ENCODE peak calls at places on chromosome 18, in five cellular contexts. P is ascending aorta, X is fibroblast of villous mesenchyme, M is fibroblast of lung, D is WERI-Rb-1. O is an unnamed sample.
A peak's percentile ranks its signal among the peaks of the same experiment; 100 is the strongest.

GRCh38 chr18:26471027-26471426 is 77.3 kb downstream of the KCTD1 start:
- DNase-seq in P (no peak), X (peak; percentile 47), M (no peak), D (no peak), O (peak; percentile 13)

GRCh38 chr18:58315739-58316215 is 271.8 kb downstream of the NEDD4L start:
- DNase-seq in P (no peak), X (no peak), M (no peak), D (no peak), O (no peak)

GRCh38 chr18:48142353-48142752 is 211.9 kb upstream of the SMAD2 start:
- DNase-seq in P (no peak), X (no peak), M (no peak), D (no peak), O (no peak)

GRCh38 chr18:70421471-70421870 is 132.6 kb downstream of the SOCS6 start:
- DNase-seq in P (no peak), X (no peak), M (no peak), D (no peak), O (no peak)

GRCh38 chr18:74116628-74117554 is 30.7 kb downstream of the FBXO15 start:
- DNase-seq in P (no peak), X (peak; percentile 47), M (peak; percentile 58), D (no peak), O (peak; percentile 47)

GRCh38 chr18:79506191-79507075 is 110.7 kb downstream of the NFATC1 start:
- DNase-seq in P (no peak), X (peak; percentile 64), M (no peak), D (no peak), O (peak; percentile 86)

GRCh38 chr18:44107187-44107586 is 573.5 kb upstream of the SETBP1 start:
- DNase-seq in P (no peak), X (no peak), M (no peak), D (no peak), O (no peak)

GRCh38 chr18:902179-902718 is 2.4 kb upstream of the ADCYAP1 start:
- DNase-seq in P (no peak), X (peak; percentile 25), M (no peak), D (peak; percentile 25), O (peak; percentile 9)

GRCh38 chr18:79420033-79420745 is 24.5 kb downstream of the NFATC1 start:
- DNase-seq in P (no peak), X (no peak), M (no peak), D (peak; percentile 40), O (no peak)

GRCh38 chr18:49206717-49207116 is 253.7 kb downstream of the DYM start:
- DNase-seq in P (no peak), X (no peak), M (peak; percentile 12), D (no peak), O (peak; percentile 21)

GRCh38 chr18:46920067-46920466 is 2.7 kb downstream of the KATNAL2 start:
- DNase-seq in P (no peak), X (no peak), M (no peak), D (no peak), O (no peak)

GRCh38 chr18:58727776-58728500 is 56.7 kb downstream of the MALT1 start:
- DNase-seq in P (no peak), X (peak; percentile 30), M (peak; percentile 27), D (no peak), O (peak; percentile 7)

DNA sequence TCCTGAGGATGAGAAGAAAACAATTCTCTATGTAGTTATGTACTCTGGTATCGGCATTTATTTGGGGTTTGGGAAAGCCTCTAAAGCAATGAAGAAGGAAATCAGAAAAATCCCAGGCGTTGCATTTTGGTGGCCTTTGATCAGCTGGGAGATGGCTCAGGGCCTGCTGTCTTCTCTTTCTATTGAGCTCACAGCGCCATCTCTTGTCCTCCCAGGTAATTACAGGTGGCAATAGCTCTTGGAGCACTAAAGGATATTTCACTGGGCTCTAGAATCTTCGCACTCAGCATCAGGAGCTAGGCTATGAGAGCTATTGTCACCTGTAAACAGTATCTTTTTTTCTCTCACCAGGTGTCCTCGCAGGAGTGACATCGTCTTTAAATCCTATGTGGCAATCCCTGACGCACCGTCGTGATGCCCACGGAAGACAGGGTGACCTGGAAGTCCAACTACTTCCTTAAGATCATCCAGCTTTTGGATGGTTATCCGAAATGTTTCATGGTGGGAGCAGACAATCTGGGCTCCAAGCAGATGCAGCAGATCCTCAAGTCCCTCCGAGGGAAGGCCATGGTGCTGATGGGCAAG is 76.1 kb upstream of the PMAIP1 start:
- DNase-seq in P (no peak), X (peak; percentile 83), M (peak; percentile 88), D (peak; percentile 88), O (peak; percentile 82)
- TF ChIP-seq CTCF in P (peak; percentile 42), X (peak; percentile 92), M (peak; percentile 90), D (peak; percentile 83), O (peak; percentile 89)

GRCh38 chr18:2845175-2845574 is 1.6 kb upstream of the EMILIN2 start:
- DNase-seq in P (no peak), X (no peak), M (no peak), D (no peak), O (no peak)

GRCh38 chr18:2847341-2848144 is 737 bp downstream of the EMILIN2 start:
- DNase-seq in P (no peak), X (peak; percentile 58), M (peak; percentile 53), D (peak; percentile 31), O (peak; percentile 51)

GRCh38 chr18:2846638-2847340 is at the start of gene EMILIN2:
- DNase-seq in P (peak; percentile 52), X (peak; percentile 45), M (peak; percentile 56), D (no peak), O (peak; percentile 31)

GRCh38 chr18:2848145-2848878 is 1.5 kb downstream of the EMILIN2 start:
- DNase-seq in P (no peak), X (peak; percentile 21), M (peak; percentile 20), D (no peak), O (peak; percentile 13)

DNA sequence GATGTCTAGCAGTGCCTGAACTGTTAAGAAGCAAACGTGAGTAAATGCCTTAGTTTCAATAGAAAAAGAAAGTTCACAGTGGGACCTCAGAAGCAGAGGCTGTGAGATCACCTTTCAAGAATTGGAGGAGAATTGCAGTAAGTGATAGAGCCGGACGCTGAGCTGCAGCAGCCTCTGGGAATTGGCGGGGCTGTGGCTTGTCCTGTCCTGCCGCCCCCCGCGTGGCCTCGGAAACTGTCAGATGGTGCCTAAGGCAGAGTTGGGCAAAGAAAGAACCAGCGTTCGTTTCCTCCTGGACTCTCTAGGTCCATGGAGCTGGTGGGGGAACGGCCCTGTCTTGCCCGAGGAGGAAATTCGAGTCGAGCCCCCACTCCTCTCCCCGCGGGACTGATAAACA is 567 bp upstream of the EMILIN2 start:
- DNase-seq in P (no peak), X (peak; percentile 47), M (peak; percentile 40), D (no peak), O (peak; percentile 11)
- H3K4me3 ChIP-seq in P (peak overlapping the region; percentile 72), X (peak overlapping the region; percentile 63), M (peak overlapping the region; percentile 45), D (peak overlapping the region; percentile 40), O (peak overlapping the region; percentile 68)

DNA sequence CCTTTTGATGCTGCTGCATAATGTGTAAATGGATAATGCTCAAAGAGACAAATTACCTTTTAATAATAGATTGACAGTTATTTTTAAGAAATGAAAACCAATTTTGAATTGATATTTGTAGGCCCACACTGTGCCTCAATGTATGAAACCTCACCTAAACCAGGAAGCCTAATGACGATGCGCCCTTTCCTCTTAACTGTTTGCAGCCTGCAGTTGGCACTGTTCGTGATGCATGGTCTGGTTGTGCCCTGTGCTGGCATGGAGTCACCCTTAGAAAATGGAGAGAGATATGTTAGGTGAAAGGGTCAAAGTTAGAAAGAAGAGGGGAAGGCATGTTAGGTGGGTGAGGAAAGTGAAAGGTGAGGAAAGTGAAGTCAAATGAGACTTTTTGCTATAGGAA is 390.2 kb downstream of the PTPRM start:
- DNase-seq in P (no peak), X (no peak), M (no peak), D (no peak), O (no peak)
- TF ChIP-seq CTCF in P (no peak), X (no peak), M (no peak), D (no peak), O (no peak)

GRCh38 chr18:12599543-12599942 is 58.4 kb downstream of the SPIRE1 start:
- DNase-seq in P (no peak), X (no peak), M (no peak), D (no peak), O (no peak)
- H3K4me3 ChIP-seq in P (no peak overlapping the region), X (no peak overlapping the region), M (no peak overlapping the region), D (no peak overlapping the region), O (no peak overlapping the region)

DNA sequence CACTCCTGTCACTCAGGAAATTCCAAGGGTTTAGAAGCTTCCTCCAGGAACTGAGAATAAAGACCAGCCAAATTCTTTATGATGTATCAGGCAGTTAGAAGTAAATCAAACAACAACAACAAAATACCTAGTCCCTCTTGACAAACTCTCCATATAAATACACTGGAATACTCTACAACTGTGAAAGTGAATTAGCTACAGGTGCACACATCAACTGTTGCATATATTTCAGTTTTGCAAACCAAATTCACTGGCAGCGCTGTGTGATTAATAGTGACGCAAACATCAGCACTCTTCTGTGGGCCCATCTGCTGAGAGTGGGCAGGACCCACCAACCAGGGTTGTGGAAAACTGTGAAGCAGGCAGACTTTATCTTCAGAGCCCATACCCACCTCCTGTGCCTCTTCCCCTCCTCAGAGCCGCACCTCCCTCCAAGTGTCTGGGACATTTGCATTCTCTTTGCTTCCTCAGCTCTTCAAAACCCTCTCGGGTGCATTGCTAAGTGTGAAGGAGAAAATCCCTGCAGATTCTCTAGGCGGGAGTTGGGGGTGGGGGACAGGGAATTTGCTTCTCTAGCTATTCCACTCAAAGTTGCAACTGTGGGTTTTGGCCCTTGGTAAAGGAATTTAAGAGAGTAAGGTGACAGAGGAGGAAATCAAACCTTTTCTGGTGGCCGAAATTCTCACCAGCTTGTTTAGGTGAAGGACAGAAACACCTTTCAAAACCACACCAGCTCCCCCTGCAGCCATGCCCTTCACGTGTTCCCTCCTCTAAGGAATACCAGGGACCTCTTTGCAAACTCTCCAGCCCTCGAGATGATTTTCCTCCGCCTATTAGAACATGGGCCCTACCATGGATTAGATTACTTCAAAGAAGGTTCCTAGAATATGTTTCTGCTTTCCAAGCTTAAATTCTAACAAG is 119.3 kb downstream of the MRO start:
- DNase-seq in P (no peak), X (no peak), M (no peak), D (no peak), O (no peak)
- TF ChIP-seq CTCF in P (no peak), X (no peak), M (no peak), D (no peak), O (no peak)

GRCh38 chr18:3830604-3831003 is 380.6 kb downstream of the TGIF1 start:
- DNase-seq in P (no peak), X (no peak), M (peak; percentile 69), D (no peak), O (no peak)
- H3K4me3 ChIP-seq in P (no peak overlapping the region), X (no peak overlapping the region), M (no peak overlapping the region), D (no peak overlapping the region), O (no peak overlapping the region)